ENCODE peak calls at places on chromosomes 2 and 18, in ten cellular contexts. P is activated T-cell treated with anti-CD3 and anti-CD28 coated beads for 1 hour; R is OCI-M1; D is left lung; V is activated CD8-positive, alpha-beta memory T cell treated with anti-CD3 and anti-CD28 coated beads for 48 hours; U is HS-5; L is fibroblast of lung; Y is neural crest cell; M is posterior vena cava; T is GM12865. Z is an unnamed sample.

GRCh38 chr2:143681006-143681405 is 551.8 kb downstream of the ARHGAP15 start:
- DNase-seq in P (no peak), R (no peak), V (no peak), D (no peak), Y (no peak), M (no peak), L (no peak), U (no peak), T (no peak), Z (no peak)

GRCh38 chr2:147663964-147664363 is 180.9 kb upstream of the ACVR2A start:
- DNase-seq in Y (no peak), M (no peak), D (no peak), U (no peak), L (no peak), R (no peak), V (no peak), T (no peak), P (no peak), Z (no peak)

GRCh38 chr2:156481295-156481694 is 45.1 kb downstream of the GPD2 start:
- DNase-seq in L (peak; percentile 19), P (no peak), M (no peak), R (no peak), U (no peak), T (no peak), D (no peak), Y (no peak), V (no peak), Z (no peak)

GRCh38 chr2:46776687-46777327 is 138.8 kb downstream of the MCFD2 start:
- DNase-seq in D (peak; percentile 60), P (peak; percentile 36), L (peak; percentile 81), T (peak; percentile 63), Y (peak; percentile 41), U (no peak), R (peak; percentile 78), V (no peak), M (peak; percentile 68), Z (no peak)

GRCh38 chr2:177604291-177605065 is 211.9 kb downstream of the AGPS start:
- DNase-seq in R (peak; percentile 75), Y (peak; percentile 42), L (peak; percentile 82), P (no peak), D (no peak), M (no peak), T (peak; percentile 40), U (peak; percentile 68), V (no peak), Z (no peak)

GRCh38 chr2:34570266-34570872 is 971.3 kb upstream of the FAM98A start:
- DNase-seq in Y (peak; percentile 2), L (no peak), R (peak; percentile 65), T (peak; percentile 31), V (no peak), P (no peak), D (no peak), M (no peak), U (no peak), Z (no peak)

GRCh38 chr18:32879497-32879896 is 106.7 kb upstream of the KLHL14 start:
- DNase-seq in Y (no peak), R (no peak), L (no peak), V (no peak), M (no peak), T (no peak), P (no peak), U (no peak), D (no peak), Z (peak; percentile 78)

GRCh38 chr2:204900910-204901309 is 355.6 kb downstream of the PARD3B start:
- DNase-seq in T (no peak), R (no peak), U (no peak), Y (no peak), D (no peak), V (no peak), P (no peak), M (no peak), L (no peak), Z (no peak)

GRCh38 chr2:7612969-7613368 is 695.8 kb downstream of the RNF144A start:
- DNase-seq in D (no peak), Y (no peak), U (peak; percentile 75), T (no peak), R (no peak), L (no peak), P (no peak), M (no peak), V (no peak), Z (no peak)

GRCh38 chr2:40227200-40227599 is 224.7 kb downstream of the SLC8A1 start:
- DNase-seq in P (no peak), L (no peak), U (no peak), R (no peak), D (no peak), T (no peak), M (no peak), V (no peak), Y (no peak), Z (no peak)

GRCh38 chr2:120508581-120509041 is 162.7 kb downstream of the INHBB start:
- DNase-seq in Y (no peak), V (no peak), R (no peak), P (no peak), T (no peak), D (no peak), U (no peak), M (peak; percentile 80), L (peak; percentile 11), Z (no peak)

GRCh38 chr18:79400591-79401381 is 5.1 kb downstream of the NFATC1 start:
- DNase-seq in P (peak; percentile 47), U (no peak), V (no peak), T (peak; percentile 43), Y (no peak), R (no peak), D (peak; percentile 32), M (peak; percentile 77), L (no peak), Z (no peak)

GRCh38 chr2:172280820-172281454 is 146.4 kb upstream of the ITGA6 start:
- DNase-seq in U (no peak), Y (no peak), P (no peak), R (peak; percentile 49), M (no peak), T (peak; percentile 4), D (peak; percentile 62), V (no peak), L (no peak), Z (no peak)

GRCh38 chr18:79320216-79320615 is 75.5 kb upstream of the NFATC1 start:
- DNase-seq in U (no peak), D (no peak), L (no peak), V (no peak), M (no peak), P (no peak), Y (no peak), R (no peak), T (no peak), Z (no peak)

GRCh38 chr2:56169521-56169920 is 14.3 kb upstream of the CCDC85A start:
- DNase-seq in Y (no peak), V (no peak), T (no peak), P (no peak), L (no peak), M (no peak), D (no peak), U (no peak), R (no peak), Z (no peak)

GRCh38 chr2:149472413-149472812 is 115.2 kb downstream of the MMADHC start:
- DNase-seq in L (no peak), D (no peak), U (no peak), M (no peak), V (no peak), P (no peak), R (no peak), Y (no peak), T (no peak), Z (no peak)

GRCh38 chr2:239297142-239298125 is 103.4 kb downstream of the HDAC4 start:
- DNase-seq in L (no peak), M (peak; percentile 70), U (no peak), T (no peak), R (no peak), P (no peak), V (no peak), D (peak; percentile 22), Y (no peak), Z (no peak)

GRCh38 chr18:21112140-21112473 is 494 bp upstream of the ROCK1 start:
- DNase-seq in M (peak; percentile 94), P (peak; percentile 15), R (no peak), L (no peak), D (no peak), U (no peak), T (no peak), V (no peak), Y (no peak), Z (no peak)

GRCh38 chr2:50143822-50144575 is 887.9 kb downstream of the NRXN1 start:
- DNase-seq in U (peak; percentile 41), M (no peak), V (no peak), Y (peak; percentile 3), R (peak; percentile 83), P (no peak), L (peak; percentile 41), D (no peak), T (peak; percentile 64), Z (peak; percentile 13)